ENCODE peak calls at places on chromosomes 13 and 19, in ten cellular contexts. One of them, this sample, is unnamed.

GRCh38 chr13:108902557-108903155 is 273.2 kb downstream of the MYO16 start:
- DNase-seq in G401: no peak
- DNase-seq in heart right ventricle: no peak
- DNase-seq in myocyte: peak
- DNase-seq in GM23248: peak
- DNase-seq in smooth muscle cell of the brain vasculature: no peak
- DNase-seq in A172: no peak
- DNase-seq in stimulated activated effector memory CD8-positive, alpha-beta T cell treated with anti-CD3 and anti-CD28 coated beads, Interleukin-12 subunit alpha, Interleukin-12 subunit beta, amount 100 ng/mL, for 72 hours: no peak
- DNase-seq in left colon: no peak
- DNase-seq in ovary: no peak
- DNase-seq in this sample: no peak

GRCh38 chr19:18650468-18651001 is 13.7 kb downstream of the KLHL26 start:
- DNase-seq in G401: peak
- DNase-seq in heart right ventricle: peak
- DNase-seq in myocyte: peak
- DNase-seq in GM23248: peak
- DNase-seq in smooth muscle cell of the brain vasculature: no peak
- DNase-seq in A172: no peak
- DNase-seq in stimulated activated effector memory CD8-positive, alpha-beta T cell treated with anti-CD3 and anti-CD28 coated beads, Interleukin-12 subunit alpha, Interleukin-12 subunit beta, amount 100 ng/mL, for 72 hours: no peak
- DNase-seq in left colon: peak
- DNase-seq in ovary: peak
- DNase-seq in this sample: no peak

GRCh38 chr13:61110804-61111203 is 304.8 kb downstream of the PCDH20 start:
- DNase-seq in G401: no peak
- DNase-seq in heart right ventricle: no peak
- DNase-seq in myocyte: no peak
- DNase-seq in GM23248: no peak
- DNase-seq in smooth muscle cell of the brain vasculature: no peak
- DNase-seq in A172: no peak
- DNase-seq in stimulated activated effector memory CD8-positive, alpha-beta T cell treated with anti-CD3 and anti-CD28 coated beads, Interleukin-12 subunit alpha, Interleukin-12 subunit beta, amount 100 ng/mL, for 72 hours: no peak
- DNase-seq in left colon: no peak
- DNase-seq in ovary: no peak
- DNase-seq in this sample: no peak

GRCh38 chr19:48565090-48565489 is 13.1 kb downstream of the SULT2B1 start:
- DNase-seq in G401: no peak
- DNase-seq in heart right ventricle: no peak
- DNase-seq in myocyte: no peak
- DNase-seq in GM23248: peak
- DNase-seq in smooth muscle cell of the brain vasculature: no peak
- DNase-seq in A172: peak
- DNase-seq in stimulated activated effector memory CD8-positive, alpha-beta T cell treated with anti-CD3 and anti-CD28 coated beads, Interleukin-12 subunit alpha, Interleukin-12 subunit beta, amount 100 ng/mL, for 72 hours: no peak
- DNase-seq in left colon: no peak
- DNase-seq in ovary: no peak
- DNase-seq in this sample: no peak

GRCh38 chr13:104024416-104025170 is 958.4 kb upstream of the SLC10A2 start:
- DNase-seq in G401: no peak
- DNase-seq in heart right ventricle: no peak
- DNase-seq in myocyte: no peak
- DNase-seq in GM23248: no peak
- DNase-seq in smooth muscle cell of the brain vasculature: no peak
- DNase-seq in A172: no peak
- DNase-seq in stimulated activated effector memory CD8-positive, alpha-beta T cell treated with anti-CD3 and anti-CD28 coated beads, Interleukin-12 subunit alpha, Interleukin-12 subunit beta, amount 100 ng/mL, for 72 hours: no peak
- DNase-seq in left colon: no peak
- DNase-seq in ovary: no peak
- DNase-seq in this sample: peak

GRCh38 chr19:31913103-31913710 is 432.2 kb upstream of the ZNF507 start:
- DNase-seq in G401: no peak
- DNase-seq in heart right ventricle: no peak
- DNase-seq in myocyte: no peak
- DNase-seq in GM23248: no peak
- DNase-seq in smooth muscle cell of the brain vasculature: no peak
- DNase-seq in A172: no peak
- DNase-seq in stimulated activated effector memory CD8-positive, alpha-beta T cell treated with anti-CD3 and anti-CD28 coated beads, Interleukin-12 subunit alpha, Interleukin-12 subunit beta, amount 100 ng/mL, for 72 hours: no peak
- DNase-seq in left colon: no peak
- DNase-seq in ovary: no peak
- DNase-seq in this sample: no peak

GRCh38 chr19:1945899-1946298 is 4.9 kb downstream of the CSNK1G2 start:
- DNase-seq in G401: no peak
- DNase-seq in heart right ventricle: no peak
- DNase-seq in myocyte: no peak
- DNase-seq in GM23248: peak
- DNase-seq in smooth muscle cell of the brain vasculature: no peak
- DNase-seq in A172: peak
- DNase-seq in stimulated activated effector memory CD8-positive, alpha-beta T cell treated with anti-CD3 and anti-CD28 coated beads, Interleukin-12 subunit alpha, Interleukin-12 subunit beta, amount 100 ng/mL, for 72 hours: no peak
- DNase-seq in left colon: peak
- DNase-seq in ovary: no peak
- DNase-seq in this sample: no peak

GRCh38 chr13:73740681-73741080 is 393.5 kb downstream of the KLF12 start:
- DNase-seq in G401: peak
- DNase-seq in heart right ventricle: no peak
- DNase-seq in myocyte: no peak
- DNase-seq in GM23248: peak
- DNase-seq in smooth muscle cell of the brain vasculature: no peak
- DNase-seq in A172: no peak
- DNase-seq in stimulated activated effector memory CD8-positive, alpha-beta T cell treated with anti-CD3 and anti-CD28 coated beads, Interleukin-12 subunit alpha, Interleukin-12 subunit beta, amount 100 ng/mL, for 72 hours: no peak
- DNase-seq in left colon: no peak
- DNase-seq in ovary: no peak
- DNase-seq in this sample: no peak

GRCh38 chr13:101575591-101575990 is 123.1 kb downstream of the ITGBL1 start:
- DNase-seq in G401: no peak
- DNase-seq in heart right ventricle: no peak
- DNase-seq in myocyte: no peak
- DNase-seq in GM23248: peak
- DNase-seq in smooth muscle cell of the brain vasculature: no peak
- DNase-seq in A172: peak
- DNase-seq in stimulated activated effector memory CD8-positive, alpha-beta T cell treated with anti-CD3 and anti-CD28 coated beads, Interleukin-12 subunit alpha, Interleukin-12 subunit beta, amount 100 ng/mL, for 72 hours: no peak
- DNase-seq in left colon: no peak
- DNase-seq in ovary: no peak
- DNase-seq in this sample: no peak

GRCh38 chr13:101416181-101417042 is at the start of gene NALCN:
- DNase-seq in G401: peak
- DNase-seq in heart right ventricle: peak
- DNase-seq in myocyte: peak
- DNase-seq in GM23248: peak
- DNase-seq in smooth muscle cell of the brain vasculature: no peak
- DNase-seq in A172: peak
- DNase-seq in stimulated activated effector memory CD8-positive, alpha-beta T cell treated with anti-CD3 and anti-CD28 coated beads, Interleukin-12 subunit alpha, Interleukin-12 subunit beta, amount 100 ng/mL, for 72 hours: no peak
- DNase-seq in left colon: no peak
- DNase-seq in ovary: no peak
- DNase-seq in this sample: no peak

GRCh38 chr13:27607125-27607524 is 13.2 kb downstream of the LNX2 start:
- DNase-seq in G401: no peak
- DNase-seq in heart right ventricle: no peak
- DNase-seq in myocyte: peak
- DNase-seq in GM23248: peak
- DNase-seq in smooth muscle cell of the brain vasculature: no peak
- DNase-seq in A172: peak
- DNase-seq in stimulated activated effector memory CD8-positive, alpha-beta T cell treated with anti-CD3 and anti-CD28 coated beads, Interleukin-12 subunit alpha, Interleukin-12 subunit beta, amount 100 ng/mL, for 72 hours: no peak
- DNase-seq in left colon: no peak
- DNase-seq in ovary: no peak
- DNase-seq in this sample: peak

GRCh38 chr13:49690133-49690989 is 925 bp downstream of the EBPL start:
- DNase-seq in G401: no peak
- DNase-seq in heart right ventricle: no peak
- DNase-seq in myocyte: no peak
- DNase-seq in GM23248: peak
- DNase-seq in smooth muscle cell of the brain vasculature: no peak
- DNase-seq in A172: peak
- DNase-seq in stimulated activated effector memory CD8-positive, alpha-beta T cell treated with anti-CD3 and anti-CD28 coated beads, Interleukin-12 subunit alpha, Interleukin-12 subunit beta, amount 100 ng/mL, for 72 hours: no peak
- DNase-seq in left colon: peak
- DNase-seq in ovary: no peak
- DNase-seq in this sample: no peak

GRCh38 chr13:78520425-78520824 is 82.9 kb downstream of the POU4F1 start:
- DNase-seq in G401: no peak
- DNase-seq in heart right ventricle: no peak
- DNase-seq in myocyte: no peak
- DNase-seq in GM23248: no peak
- DNase-seq in smooth muscle cell of the brain vasculature: no peak
- DNase-seq in A172: no peak
- DNase-seq in stimulated activated effector memory CD8-positive, alpha-beta T cell treated with anti-CD3 and anti-CD28 coated beads, Interleukin-12 subunit alpha, Interleukin-12 subunit beta, amount 100 ng/mL, for 72 hours: no peak
- DNase-seq in left colon: no peak
- DNase-seq in ovary: no peak
- DNase-seq in this sample: no peak

GRCh38 chr19:46598372-46598917 is 2.7 kb upstream of the CALM3 start:
- DNase-seq in G401: no peak
- DNase-seq in heart right ventricle: no peak
- DNase-seq in myocyte: no peak
- DNase-seq in GM23248: no peak
- DNase-seq in smooth muscle cell of the brain vasculature: no peak
- DNase-seq in A172: no peak
- DNase-seq in stimulated activated effector memory CD8-positive, alpha-beta T cell treated with anti-CD3 and anti-CD28 coated beads, Interleukin-12 subunit alpha, Interleukin-12 subunit beta, amount 100 ng/mL, for 72 hours: no peak
- DNase-seq in left colon: no peak
- DNase-seq in ovary: no peak
- DNase-seq in this sample: no peak

GRCh38 chr19:33460221-33460908 is 61.2 kb downstream of the PEPD start:
- DNase-seq in G401: no peak
- DNase-seq in heart right ventricle: no peak
- DNase-seq in myocyte: no peak
- DNase-seq in GM23248: no peak
- DNase-seq in smooth muscle cell of the brain vasculature: no peak
- DNase-seq in A172: no peak
- DNase-seq in stimulated activated effector memory CD8-positive, alpha-beta T cell treated with anti-CD3 and anti-CD28 coated beads, Interleukin-12 subunit alpha, Interleukin-12 subunit beta, amount 100 ng/mL, for 72 hours: no peak
- DNase-seq in left colon: no peak
- DNase-seq in ovary: no peak
- DNase-seq in this sample: no peak

GRCh38 chr13:114148521-114148855 is 16.1 kb upstream of the RASA3 start:
- DNase-seq in G401: no peak
- DNase-seq in heart right ventricle: no peak
- DNase-seq in myocyte: peak
- DNase-seq in GM23248: no peak
- DNase-seq in smooth muscle cell of the brain vasculature: no peak
- DNase-seq in A172: no peak
- DNase-seq in stimulated activated effector memory CD8-positive, alpha-beta T cell treated with anti-CD3 and anti-CD28 coated beads, Interleukin-12 subunit alpha, Interleukin-12 subunit beta, amount 100 ng/mL, for 72 hours: peak
- DNase-seq in left colon: no peak
- DNase-seq in ovary: no peak
- DNase-seq in this sample: no peak

GRCh38 chr19:10431943-10432735 is 11.8 kb downstream of the PDE4A start:
- DNase-seq in G401: no peak
- DNase-seq in heart right ventricle: peak
- DNase-seq in myocyte: peak
- DNase-seq in GM23248: peak
- DNase-seq in smooth muscle cell of the brain vasculature: no peak
- DNase-seq in A172: no peak
- DNase-seq in stimulated activated effector memory CD8-positive, alpha-beta T cell treated with anti-CD3 and anti-CD28 coated beads, Interleukin-12 subunit alpha, Interleukin-12 subunit beta, amount 100 ng/mL, for 72 hours: no peak
- DNase-seq in left colon: peak
- DNase-seq in ovary: no peak
- DNase-seq in this sample: no peak

GRCh38 chr19:35365303-35365702 is 5.6 kb upstream of the GPR42 start:
- DNase-seq in G401: no peak
- DNase-seq in heart right ventricle: no peak
- DNase-seq in myocyte: no peak
- DNase-seq in GM23248: no peak
- DNase-seq in smooth muscle cell of the brain vasculature: no peak
- DNase-seq in A172: no peak
- DNase-seq in stimulated activated effector memory CD8-positive, alpha-beta T cell treated with anti-CD3 and anti-CD28 coated beads, Interleukin-12 subunit alpha, Interleukin-12 subunit beta, amount 100 ng/mL, for 72 hours: no peak
- DNase-seq in left colon: no peak
- DNase-seq in ovary: no peak
- DNase-seq in this sample: no peak

This sample was measured in pulmonary artery endothelial cell.